ENCODE peak calls at places on chromosome 9, in six cellular contexts. C is T-cell; B is activated T-helper 9 cell treated with anti-CD3 and anti-CD28 coated beads, Interleukin-2, amount 50 U/mL, for 16 hours; W is activated T-helper 1 cell treated with Interleukin-2 at 50 U/mL for 16 hours; S is activated T-cell treated with anti-CD3 and anti-CD28 coated beads, Interleukin-2, amount 50 U/mL, for 72 hours; P is WTC11. X is an unnamed sample.

GRCh38 chr9:133144887-133145466 is 18.7 kb downstream of the GBGT1 start:
- DNase-seq in S (no peak), P (no peak), B (no peak), W (no peak), C (no peak), X (no peak)

GRCh38 chr9:76521906-76522305 is 62.9 kb downstream of the GCNT1 start:
- DNase-seq in B (no peak), P (no peak), C (no peak), W (no peak), S (no peak), X (no peak)

GRCh38 chr9:120435066-120435465 is 144.9 kb downstream of the CDK5RAP2 start:
- DNase-seq in C (no peak), B (no peak), S (no peak), W (no peak), P (no peak), X (no peak)

GRCh38 chr9:123710299-123710698 is 219.6 kb downstream of the DENND1A start:
- DNase-seq in C (no peak), P (no peak), B (no peak), S (no peak), W (no peak), X (no peak)

GRCh38 chr9:100575765-100576368 is 2.0 kb upstream of the CAVIN4 start:
- DNase-seq in C (no peak), W (no peak), B (no peak), S (no peak), P (no peak), X (no peak)

GRCh38 chr9:106964822-106965525 is 102.0 kb downstream of the ZNF462 start:
- DNase-seq in S (no peak), P (no peak), C (no peak), W (no peak), B (no peak), X (no peak)

GRCh38 chr9:16869961-16870605 is 387 bp downstream of the BNC2 start:
- DNase-seq in S (no peak), W (no peak), P (peak; percentile 45), C (no peak), B (no peak), X (no peak)

GRCh38 chr9:97543568-97543967 is 42.1 kb downstream of the TMOD1 start:
- DNase-seq in B (no peak), S (no peak), P (no peak), C (no peak), W (no peak), X (no peak)

GRCh38 chr9:16085167-16085718 is 532.4 kb downstream of the CCDC171 start:
- DNase-seq in S (no peak), B (no peak), W (no peak), C (no peak), P (no peak), X (no peak)

GRCh38 chr9:136003356-136004218 is 42.4 kb upstream of the UBAC1 start:
- DNase-seq in C (no peak), W (no peak), P (no peak), B (no peak), S (no peak), X (no peak)

GRCh38 chr9:131034268-131034667 is 25.3 kb downstream of the LAMC3 start:
- DNase-seq in S (no peak), P (no peak), C (no peak), W (no peak), B (no peak), X (no peak)

GRCh38 chr9:91001146-91001611 is 199.6 kb downstream of the SYK start:
- DNase-seq in B (no peak), P (no peak), W (no peak), C (no peak), S (no peak), X (no peak)

GRCh38 chr9:90003046-90003355 is 398.2 kb downstream of the GADD45G start:
- DNase-seq in S (no peak), B (no peak), W (no peak), C (no peak), P (no peak), X (no peak)

GRCh38 chr9:27473135-27473534 is 51.0 kb upstream of the IFNK start:
- DNase-seq in B (no peak), W (no peak), P (no peak), S (no peak), C (no peak), X (no peak)

GRCh38 chr9:127919253-127919815 is 2.5 kb upstream of the ST6GALNAC4 start:
- DNase-seq in B (no peak), S (peak; percentile 60), C (no peak), P (no peak), W (no peak), X (peak; percentile 86)

GRCh38 chr9:98314381-98315066 is 59.1 kb upstream of the TBC1D2 start:
- DNase-seq in S (no peak), P (no peak), W (no peak), B (no peak), C (no peak), X (no peak)

GRCh38 chr9:96620155-96620514 is 492 bp upstream of the CDC14B start:
- DNase-seq in P (no peak), B (no peak), S (no peak), W (no peak), C (no peak), X (no peak)

GRCh38 chr9:119029876-119030275 is 339.4 kb downstream of the BRINP1 start:
- DNase-seq in W (no peak), P (no peak), C (no peak), B (no peak), S (no peak), X (no peak)

GRCh38 chr9:19239955-19240354 is 9.5 kb downstream of the DENND4C start:
- DNase-seq in P (no peak), C (no peak), B (no peak), W (no peak), S (no peak), X (no peak)

GRCh38 chr9:31588756-31589155 is 795.7 kb upstream of the ACO1 start:
- DNase-seq in P (no peak), C (no peak), S (no peak), B (no peak), W (no peak), X (no peak)

GRCh38 chr9:114312513-114312875 is 10.4 kb upstream of the ORM1 start:
- DNase-seq in C (no peak), P (no peak), B (no peak), S (no peak), W (no peak), X (no peak)

GRCh38 chr9:76223749-76224340 is 170.4 kb downstream of the RFK start:
- DNase-seq in W (no peak), C (no peak), B (no peak), S (no peak), P (no peak), X (no peak)

GRCh38 chr9:137025120-137025966 is 2.7 kb downstream of the ABCA2 start:
- DNase-seq in S (no peak), C (no peak), P (no peak), B (no peak), W (no peak), X (no peak)

GRCh38 chr9:130254753-130255637 is 10.6 kb upstream of the HMCN2 start:
- DNase-seq in P (no peak), W (no peak), B (no peak), C (no peak), S (no peak), X (no peak)

GRCh38 chr9:84139296-84140100 is 158.9 kb downstream of the RMI1 start:
- DNase-seq in C (no peak), B (no peak), W (no peak), S (no peak), P (no peak), X (no peak)